ENCODE peak calls at places on chromosomes 12 and 14, in eight cellular contexts. P is tibial nerve, J is sigmoid colon, D is heart left ventricle, E is endothelial cell of umbilical vein, I is transverse colon, N is ovary, Y is A549. C is an unnamed sample.

GRCh38 chr12:117587646-117588287 is 226.3 kb upstream of the NOS1 start:
- DNase-seq in P (peak; percentile 16), J (no peak), D (peak; percentile 53), E (peak; percentile 57), I (peak; percentile 48), N (peak; percentile 12), Y (peak; percentile 60), C (peak; percentile 71)

GRCh38 chr14:89303452-89304435 is 113.3 kb downstream of the FOXN3 start:
- DNase-seq in P (peak; percentile 25), J (peak; percentile 91), D (peak; percentile 54), E (peak; percentile 83), I (peak; percentile 64), N (peak; percentile 71), Y (no peak), C (peak; percentile 64)

GRCh38 chr14:74981833-74982232 is 20.9 kb upstream of the EIF2B2 start:
- DNase-seq in P (no peak), J (no peak), D (no peak), E (no peak), I (no peak), N (no peak), Y (no peak), C (peak; percentile 7)

GRCh38 chr12:52005903-52006703 is 643 bp upstream of the TAMALIN start:
- DNase-seq in P (no peak), J (peak; percentile 87), D (peak; percentile 58), E (no peak), I (peak; percentile 75), N (no peak), Y (no peak), C (peak; percentile 59)

GRCh38 chr12:109098671-109099070 is 1.3 kb downstream of the UNG start:
- DNase-seq in P (no peak), J (no peak), D (no peak), E (no peak), I (no peak), N (no peak), Y (no peak), C (no peak)

GRCh38 chr12:108505121-108505520 is 10.0 kb upstream of the FICD start:
- DNase-seq in P (no peak), J (no peak), D (no peak), E (no peak), I (no peak), N (no peak), Y (no peak), C (no peak)

GRCh38 chr12:29725587-29726320 is 58.0 kb downstream of the TMTC1 start:
- DNase-seq in P (peak; percentile 38), J (peak; percentile 72), D (peak; percentile 86), E (peak; percentile 84), I (peak; percentile 19), N (peak; percentile 45), Y (no peak), C (peak; percentile 62)

GRCh38 chr14:76218660-76219059 is 66.9 kb downstream of the GPATCH2L start:
- DNase-seq in P (no peak), J (no peak), D (no peak), E (no peak), I (no peak), N (no peak), Y (no peak), C (no peak)

GRCh38 chr14:89926709-89927108 is 27.8 kb downstream of the EFCAB11 start:
- DNase-seq in P (no peak), J (no peak), D (no peak), E (peak; percentile 55), I (no peak), N (no peak), Y (no peak), C (no peak)

GRCh38 chr14:80536456-80536855 is 325.2 kb upstream of the DIO2 start:
- DNase-seq in P (no peak), J (no peak), D (no peak), E (no peak), I (no peak), N (no peak), Y (no peak), C (no peak)

GRCh38 chr14:86797075-86797351 is 1196.0 kb downstream of the GALC start:
- DNase-seq in P (no peak), J (no peak), D (no peak), E (no peak), I (no peak), N (no peak), Y (no peak), C (no peak)

GRCh38 chr12:74922642-74923041 is 287.0 kb downstream of the KCNC2 start:
- DNase-seq in P (no peak), J (no peak), D (no peak), E (no peak), I (no peak), N (no peak), Y (no peak), C (no peak)

GRCh38 chr14:24978862-24979724 is 70.9 kb downstream of the STXBP6 start:
- DNase-seq in P (no peak), J (no peak), D (no peak), E (no peak), I (no peak), N (no peak), Y (no peak), C (no peak)

GRCh38 chr12:12916135-12916956 is 25.0 kb downstream of the GPRC5A start:
- DNase-seq in P (peak; percentile 89), J (peak; percentile 91), D (peak; percentile 75), E (peak; percentile 97), I (peak; percentile 87), N (peak; percentile 90), Y (peak; percentile 86), C (peak; percentile 94)

GRCh38 chr12:8065991-8066594 is at the start of gene C3AR1:
- DNase-seq in P (no peak), J (no peak), D (no peak), E (peak; percentile 83), I (peak; percentile 44), N (no peak), Y (no peak), C (no peak)

GRCh38 chr12:110179291-110179690 is 55.1 kb downstream of the IFT81 start:
- DNase-seq in P (no peak), J (no peak), D (no peak), E (no peak), I (no peak), N (no peak), Y (no peak), C (no peak)

GRCh38 chr12:118290130-118290529 is 82.6 kb downstream of the TAOK3 start:
- DNase-seq in P (no peak), J (no peak), D (no peak), E (no peak), I (no peak), N (no peak), Y (no peak), C (no peak)

GRCh38 chr14:96584199-96584906 is 82.2 kb downstream of the PAPOLA start:
- DNase-seq in P (no peak), J (peak; percentile 61), D (no peak), E (peak; percentile 21), I (peak; percentile 27), N (no peak), Y (peak; percentile 62), C (peak; percentile 64)

GRCh38 chr14:77040309-77040994 is 11.9 kb upstream of the IRF2BPL start:
- DNase-seq in P (peak; percentile 99), J (peak; percentile 100), D (peak; percentile 100), E (peak; percentile 99), I (peak; percentile 99), N (peak; percentile 99), Y (peak; percentile 99), C (peak; percentile 99)

GRCh38 chr14:74571901-74572828 is 39.9 kb downstream of the LTBP2 start:
- DNase-seq in P (no peak), J (no peak), D (peak; percentile 40), E (peak; percentile 88), I (peak; percentile 21), N (no peak), Y (peak; percentile 91), C (peak; percentile 47)

GRCh38 chr12:67425394-67425793 is 156.2 kb downstream of the CAND1 start:
- DNase-seq in P (no peak), J (no peak), D (no peak), E (no peak), I (peak; percentile 61), N (no peak), Y (peak; percentile 25), C (no peak)

GRCh38 chr12:43349863-43350262 is 202.1 kb downstream of the ADAMTS20 start:
- DNase-seq in P (no peak), J (no peak), D (no peak), E (peak; percentile 33), I (no peak), N (no peak), Y (peak; percentile 7), C (no peak)

GRCh38 chr12:92107621-92108131 is 38.0 kb downstream of the BTG1 start:
- DNase-seq in P (no peak), J (no peak), D (no peak), E (no peak), I (no peak), N (no peak), Y (no peak), C (no peak)

GRCh38 chr12:102513739-102514138 is 33.4 kb upstream of the IGF1 start:
- DNase-seq in P (no peak), J (no peak), D (no peak), E (no peak), I (no peak), N (no peak), Y (no peak), C (no peak)

GRCh38 chr14:50270932-50271331 is 39.6 kb upstream of the SOS2 start:
- DNase-seq in P (no peak), J (no peak), D (no peak), E (no peak), I (no peak), N (no peak), Y (no peak), C (no peak)

GRCh38 chr12:107326237-107326636 is 232.9 kb upstream of the CRY1 start:
- DNase-seq in P (no peak), J (no peak), D (no peak), E (no peak), I (no peak), N (no peak), Y (peak; percentile 58), C (no peak)

GRCh38 chr12:58529897-58530296 is 390.4 kb downstream of the LRIG3 start:
- DNase-seq in P (no peak), J (no peak), D (no peak), E (no peak), I (no peak), N (no peak), Y (no peak), C (no peak)

GRCh38 chr12:50764116-50764860 is 387 bp downstream of the ATF1 start:
- DNase-seq in P (no peak), J (peak; percentile 72), D (peak; percentile 54), E (peak; percentile 53), I (no peak), N (no peak), Y (peak; percentile 63), C (peak; percentile 70)
- TF ChIP-seq POLR2A in P (no peak), J (no peak), D (peak; percentile 13), E (peak; percentile 57), I (no peak), N (no peak), Y (no peak), C (no peak)

GRCh38 chr12:19035552-19035951 is 94.0 kb upstream of the PLEKHA5 start:
- DNase-seq in P (no peak), J (no peak), D (no peak), E (no peak), I (no peak), N (no peak), Y (no peak), C (no peak)
- H3K27ac ChIP-seq in P (no peak overlapping the region), J (no peak overlapping the region), D (peak overlapping the region; percentile 79), E (no peak overlapping the region), I (no peak overlapping the region), N (no peak overlapping the region), Y (no peak overlapping the region), C (no peak overlapping the region)

GRCh38 chr14:56884617-56885016 is 74.3 kb upstream of the OTX2 start:
- DNase-seq in P (no peak), J (no peak), D (no peak), E (no peak), I (no peak), N (no peak), Y (no peak), C (no peak)
- H3K4me1 ChIP-seq in P (no peaks in the 10 kb centered on the region), J (no peaks in the 10 kb centered on the region), D (no peaks in the 10 kb centered on the region), E (no peaks in the 10 kb centered on the region), I (no peaks in the 10 kb centered on the region), N (no peaks in the 10 kb centered on the region), Y (no peaks in the 10 kb centered on the region), C (no peaks in the 10 kb centered on the region)

GRCh38 chr12:34604227-34604626 is 581.9 kb downstream of the ALG10 start:
- DNase-seq in P (no peak), J (no peak), D (no peak), E (no peak), I (no peak), N (no peak), Y (no peak), C (no peak)
- TF ChIP-seq POLR2A in P (no peak), J (no peak), D (no peak), E (no peak), I (no peak), N (no peak), Y (no peak), C (no peak)

C was measured in testis.